ENCODE peak calls at places on chromosome 19, in six cellular contexts. G is pancreas; Z is CD8-positive, alpha-beta memory T cell; O is NT2/D1; A is neural progenitor cell; F is lower lobe of right lung. V is an unnamed sample. For H3K36me3, the result is how much of the 10 kb centered on the place peaks cover.

GRCh38 chr19:1465191-1466016 is 13.6 kb downstream of the C19orf25 start:
- DNase-seq in G (peak), Z (no peak), O (no peak), A (peak), F (no peak), V (no peak)

GRCh38 chr19:35061583-35062373 is 20.3 kb downstream of the HPN start:
- DNase-seq in G (no peak), Z (no peak), O (no peak), A (no peak), F (no peak), V (no peak)

GRCh38 chr19:13953021-13953531 is 767 bp downstream of the DCAF15 start:
- DNase-seq in G (no peak), Z (no peak), O (no peak), A (peak), F (no peak), V (no peak)

GRCh38 chr19:5130371-5131030 is 161.6 kb downstream of the KDM4B start:
- DNase-seq in G (no peak), Z (peak), O (no peak), A (no peak), F (no peak), V (no peak)

GRCh38 chr19:3359850-3360493 is 6.4 kb upstream of the NFIC start:
- DNase-seq in G (no peak), Z (no peak), O (no peak), A (no peak), F (no peak), V (peak)

GRCh38 chr19:56309511-56310185 is 5.0 kb downstream of the ZSCAN5A start:
- DNase-seq in G (peak), Z (peak), O (peak), A (peak), F (peak), V (peak)

GRCh38 chr19:52993342-52994178 is 20.2 kb upstream of the ERVV-1 start:
- DNase-seq in G (peak), Z (peak), O (peak), A (peak), F (peak), V (peak)

GRCh38 chr19:9857076-9857721 is 22.1 kb downstream of the PIN1 start:
- DNase-seq in G (no peak), Z (no peak), O (no peak), A (no peak), F (no peak), V (no peak)

GRCh38 chr19:55383789-55384575 is at the start of gene TMEM238:
- DNase-seq in G (peak), Z (peak), O (no peak), A (peak), F (peak), V (peak)

GRCh38 chr19:21758296-21758695 is 9.1 kb downstream of the ZNF100 start:
- DNase-seq in G (no peak), Z (no peak), O (no peak), A (no peak), F (no peak), V (no peak)

GRCh38 chr19:3606690-3607289 is at the start of gene TBXA2R:
- DNase-seq in G (no peak), Z (peak), O (no peak), A (peak), F (peak), V (peak)

GRCh38 chr19:6527893-6528543 is 2.8 kb upstream of the TNFSF9 start:
- DNase-seq in G (no peak), Z (no peak), O (no peak), A (no peak), F (no peak), V (no peak)

GRCh38 chr19:33114302-33114701 is 17.6 kb upstream of the WDR88 start:
- DNase-seq in G (no peak), Z (no peak), O (no peak), A (no peak), F (no peak), V (no peak)

GRCh38 chr19:33124207-33125098 is 7.5 kb upstream of the WDR88 start:
- DNase-seq in G (no peak), Z (no peak), O (no peak), A (peak), F (no peak), V (no peak)

DNA sequence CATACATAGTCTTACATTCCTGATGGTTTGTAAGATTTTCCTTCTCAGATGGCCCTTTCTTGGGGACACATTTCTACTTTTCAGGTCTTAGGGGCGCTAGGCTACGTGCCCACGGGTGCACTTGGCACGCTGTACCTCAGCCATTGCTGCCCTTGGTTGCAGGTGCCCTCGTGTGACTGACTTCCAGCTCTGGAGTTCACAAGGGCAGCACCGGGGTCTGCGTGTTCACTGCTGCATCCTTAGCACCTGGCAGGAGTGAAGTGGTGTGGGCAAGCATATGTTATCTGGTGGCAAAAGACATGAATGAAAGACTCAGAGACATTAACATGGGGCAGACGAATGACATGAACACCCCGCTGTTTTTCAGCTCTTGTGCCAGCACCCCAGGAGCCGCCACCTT is 13.3 kb upstream of the WDR88 start:
- DNase-seq in G (no peak), Z (no peak), O (no peak), A (no peak), F (no peak), V (no peak)
- H3K36me3 ChIP-seq in G (under half), Z (under half), O (under half), A (under half), F (half or more), V (half or more)

GRCh38 chr19:38120471-38121030 is 103.5 kb downstream of the DPF1 start:
- DNase-seq in G (no peak), Z (no peak), O (no peak), A (no peak), F (no peak), V (no peak)

GRCh38 chr19:38114651-38115050 is 109.4 kb downstream of the DPF1 start:
- DNase-seq in G (no peak), Z (no peak), O (no peak), A (no peak), F (no peak), V (no peak)

GRCh38 chr19:38111898-38112297 is 112.1 kb downstream of the DPF1 start:
- DNase-seq in G (no peak), Z (no peak), O (no peak), A (no peak), F (no peak), V (no peak)

GRCh38 chr19:38118176-38118575 is 105.8 kb downstream of the DPF1 start:
- DNase-seq in G (no peak), Z (no peak), O (no peak), A (no peak), F (no peak), V (no peak)

GRCh38 chr19:38115264-38115802 is 108.7 kb downstream of the DPF1 start:
- DNase-seq in G (no peak), Z (no peak), O (no peak), A (no peak), F (no peak), V (no peak)
- H3K36me3 ChIP-seq in G (under half), Z (under half), O (under half), A (under half), F (half or more), V (under half)

GRCh38 chr19:40236026-40236355 is 9.5 kb upstream of the CCNP start:
- DNase-seq in G (no peak), Z (no peak), O (no peak), A (no peak), F (no peak), V (peak)
- H3K36me3 ChIP-seq in G (under half), Z (under half), O (half or more), A (under half), F (half or more), V (half or more)

GRCh38 chr19:44653343-44653742 is 9.6 kb downstream of the PVR start:
- DNase-seq in G (no peak), Z (no peak), O (no peak), A (no peak), F (peak), V (no peak)
- H3K36me3 ChIP-seq in G (under half), Z (under half), O (half or more), A (under half), F (half or more), V (half or more)

GRCh38 chr19:18924684-18925213 is 5.2 kb downstream of the DDX49 start:
- DNase-seq in G (no peak), Z (no peak), O (no peak), A (no peak), F (no peak), V (no peak)
- H3K36me3 ChIP-seq in G (under half), Z (under half), O (half or more), A (under half), F (half or more), V (half or more)

GRCh38 chr19:46364359-46364758 is 17.5 kb downstream of the PPP5C start:
- DNase-seq in G (no peak), Z (no peak), O (no peak), A (no peak), F (no peak), V (no peak)

GRCh38 chr19:46365561-46365960 is 18.7 kb downstream of the PPP5C start:
- DNase-seq in G (no peak), Z (no peak), O (no peak), A (peak), F (no peak), V (no peak)

GRCh38 chr19:46367434-46367833 is 20.5 kb downstream of the PPP5C start:
- DNase-seq in G (no peak), Z (no peak), O (no peak), A (no peak), F (no peak), V (peak)

GRCh38 chr19:46368116-46368515 is 21.2 kb downstream of the PPP5C start:
- DNase-seq in G (no peak), Z (no peak), O (no peak), A (no peak), F (no peak), V (peak)

GRCh38 chr19:46366620-46367277 is 19.9 kb downstream of the PPP5C start:
- DNase-seq in G (no peak), Z (no peak), O (no peak), A (no peak), F (no peak), V (no peak)
- H3K36me3 ChIP-seq in G (under half), Z (under half), O (half or more), A (under half), F (half or more), V (under half)

V was measured in upper lobe of right lung.